ENCODE peak calls at places on chromosomes 1 and 21, in seven cellular contexts. G, N, I, C, U, V and D are unnamed samples.

GRCh38 chr1:36866168-36866814 is 168.0 kb downstream of the GRIK3 start:
- DNase-seq in V (no peak), I (no peak), N (no peak), G (no peak), U (no peak), C (no peak), D (no peak)

GRCh38 chr1:231923461-231924132 is 297.0 kb downstream of the DISC1 start:
- DNase-seq in G (no peak), N (no peak), V (no peak), U (no peak), I (no peak), C (no peak), D (no peak)

GRCh38 chr1:202189012-202189790 is 4.4 kb upstream of the LGR6 start:
- DNase-seq in I (peak; percentile 77), V (peak; percentile 88), N (peak; percentile 87), U (peak; percentile 89), C (peak; percentile 77), G (peak; percentile 84), D (no peak)

GRCh38 chr1:42849944-42850343 is 3.5 kb downstream of the ZNF691 start:
- DNase-seq in V (no peak), C (no peak), N (no peak), G (no peak), U (no peak), I (no peak), D (no peak)

GRCh38 chr1:246549665-246550064 is 16.4 kb downstream of the TFB2M start:
- DNase-seq in G (no peak), I (no peak), V (no peak), U (no peak), N (no peak), C (no peak), D (no peak)

GRCh38 chr1:202694354-202694753 is 15.9 kb downstream of the SYT2 start:
- DNase-seq in I (no peak), N (no peak), C (no peak), U (no peak), G (no peak), V (no peak), D (no peak)

GRCh38 chr1:164625004-164625617 is 66.1 kb downstream of the PBX1 start:
- DNase-seq in I (no peak), U (no peak), G (no peak), V (no peak), N (no peak), C (no peak), D (no peak)

GRCh38 chr1:31923905-31924304 is 14.3 kb downstream of the PTP4A2 start:
- DNase-seq in I (no peak), U (no peak), N (no peak), G (no peak), V (no peak), C (no peak), D (no peak)

GRCh38 chr1:246726881-246727280 is 2.7 kb downstream of the SCCPDH start:
- DNase-seq in I (no peak), N (no peak), U (no peak), V (no peak), C (no peak), G (no peak), D (no peak)

GRCh38 chr1:30916296-30916695 is 7.7 kb upstream of the SDC3 start:
- DNase-seq in G (no peak), C (no peak), I (peak; percentile 7), N (no peak), U (peak; percentile 9), V (no peak), D (no peak)

GRCh38 chr1:54835970-54836369 is 34.8 kb upstream of the TTC22 start:
- DNase-seq in G (no peak), N (no peak), V (no peak), U (no peak), I (no peak), C (no peak), D (no peak)

GRCh38 chr21:45161039-45161945 is 86.9 kb downstream of the ADARB1 start:
- DNase-seq in I (no peak), G (no peak), N (no peak), C (no peak), U (peak; percentile 37), V (no peak), D (no peak)

GRCh38 chr1:203076031-203076511 is 9.7 kb downstream of the MYOG start:
- DNase-seq in C (no peak), N (no peak), V (no peak), I (peak; percentile 18), U (peak; percentile 71), G (no peak), D (no peak)

GRCh38 chr1:108597041-108597440 is 37.1 kb downstream of the EEIG2 start:
- DNase-seq in V (no peak), U (no peak), I (no peak), N (no peak), C (no peak), G (no peak), D (no peak)

GRCh38 chr1:171919891-171920887 is 78.9 kb downstream of the DNM3 start:
- DNase-seq in U (no peak), N (no peak), I (no peak), C (no peak), V (no peak), G (no peak), D (no peak)

GRCh38 chr21:16587141-16587570 is 857.4 kb downstream of the USP25 start:
- DNase-seq in C (peak; percentile 87), U (peak; percentile 41), V (peak; percentile 77), I (peak; percentile 77), G (peak; percentile 52), N (peak; percentile 60), D (no peak)

GRCh38 chr1:66980745-66981367 is 56.1 kb downstream of the MIER1 start:
- DNase-seq in U (no peak), I (no peak), V (no peak), C (no peak), G (no peak), N (no peak), D (no peak)

GRCh38 chr1:215883004-215883403 is 315.9 kb downstream of the KCTD3 start:
- DNase-seq in N (no peak), V (no peak), U (no peak), I (no peak), G (no peak), C (no peak), D (no peak)

GRCh38 chr1:2811526-2811905 is 10.0 kb upstream of the TTC34 start:
- DNase-seq in I (no peak), C (no peak), V (no peak), U (no peak), N (no peak), G (no peak), D (no peak)
- H3K9me3 ChIP-seq in I (no peaks in the 10 kb centered on the region), C (no peaks in the 10 kb centered on the region), V (no peaks in the 10 kb centered on the region), U (peaks cover 85% of the 10 kb centered on the region), N (no peaks in the 10 kb centered on the region), G (peaks cover 4% of the 10 kb centered on the region), D (peaks cover 48% of the 10 kb centered on the region)

DNA sequence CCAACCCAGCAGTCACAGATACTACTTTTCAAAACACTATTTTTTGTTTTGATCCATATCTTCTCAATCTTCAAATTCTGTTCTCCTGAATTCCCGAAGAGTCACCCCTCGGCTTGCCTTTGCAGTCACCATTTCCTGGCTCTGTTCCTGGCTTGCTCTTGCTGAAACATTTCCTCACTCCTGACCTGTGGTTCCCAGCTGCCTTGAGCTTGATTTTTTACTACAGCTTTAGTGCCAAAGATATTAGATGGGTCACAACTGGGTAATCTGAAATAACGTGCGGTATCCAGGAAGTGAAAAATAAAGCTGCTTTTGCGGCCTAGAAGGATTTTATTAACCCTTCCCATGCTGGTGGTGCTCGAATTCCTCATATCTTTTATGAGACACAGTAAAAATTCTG is 318.8 kb downstream of the PCP4 start:
- DNase-seq in N (no peak), U (no peak), G (no peak), I (no peak), C (peak; percentile 28), V (no peak), D (no peak)
- H3K9me3 ChIP-seq in N (no peaks in the 10 kb centered on the region), U (no peaks in the 10 kb centered on the region), G (no peaks in the 10 kb centered on the region), I (no peaks in the 10 kb centered on the region), C (no peaks in the 10 kb centered on the region), V (no peaks in the 10 kb centered on the region), D (peaks cover 21% of the 10 kb centered on the region)

DNA sequence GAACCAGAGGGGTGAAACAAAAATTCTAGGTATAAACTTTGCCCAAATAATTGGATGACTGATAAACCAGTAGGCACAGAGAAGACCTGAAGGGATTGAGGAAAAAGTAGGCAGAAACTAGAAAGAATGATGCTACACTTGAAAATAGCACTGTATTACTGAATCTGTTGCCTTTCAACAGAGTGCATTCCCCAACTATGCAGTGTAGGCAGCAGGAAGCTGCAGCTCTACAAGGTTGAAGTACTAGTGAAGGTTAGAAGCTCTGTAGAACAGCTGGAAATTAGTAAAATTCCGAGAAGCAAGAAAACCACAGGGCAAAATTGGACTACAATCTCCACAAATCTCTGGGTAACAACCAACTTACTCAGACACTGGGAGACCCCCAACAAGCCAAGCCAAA is 27.4 kb downstream of the ZNF644 start:
- DNase-seq in G (no peak), U (no peak), N (no peak), C (no peak), V (no peak), I (no peak), D (no peak)
- H3K9me3 ChIP-seq in G (no peaks in the 10 kb centered on the region), U (peaks cover 11% of the 10 kb centered on the region), N (no peaks in the 10 kb centered on the region), C (peaks cover 6% of the 10 kb centered on the region), V (no peaks in the 10 kb centered on the region), I (no peaks in the 10 kb centered on the region), D (no peaks in the 10 kb centered on the region)

GRCh38 chr21:22764222-22764621 is 1766.0 kb downstream of the NCAM2 start:
- DNase-seq in V (no peak), G (no peak), N (no peak), C (no peak), U (no peak), I (no peak), D (no peak)
- H3K9me3 ChIP-seq in V (no peaks in the 10 kb centered on the region), G (no peaks in the 10 kb centered on the region), N (no peaks in the 10 kb centered on the region), C (no peaks in the 10 kb centered on the region), U (no peaks in the 10 kb centered on the region), I (no peaks in the 10 kb centered on the region), D (no peaks in the 10 kb centered on the region)

GRCh38 chr21:15365751-15366392 is 301.1 kb upstream of the NRIP1 start:
- DNase-seq in I (no peak), U (peak; percentile 60), C (no peak), N (no peak), V (no peak), G (no peak), D (no peak)
- H3K9me3 ChIP-seq in I (no peaks in the 10 kb centered on the region), U (no peaks in the 10 kb centered on the region), C (no peaks in the 10 kb centered on the region), N (no peaks in the 10 kb centered on the region), V (no peaks in the 10 kb centered on the region), G (no peaks in the 10 kb centered on the region), D (no peaks in the 10 kb centered on the region)

GRCh38 chr1:7984826-7985225 is 23.3 kb downstream of the PARK7 start:
- DNase-seq in G (no peak), I (no peak), V (no peak), U (no peak), C (no peak), N (no peak), D (no peak)
- H3K9me3 ChIP-seq in G (no peaks in the 10 kb centered on the region), I (no peaks in the 10 kb centered on the region), V (no peaks in the 10 kb centered on the region), U (no peaks in the 10 kb centered on the region), C (no peaks in the 10 kb centered on the region), N (no peaks in the 10 kb centered on the region), D (no peaks in the 10 kb centered on the region)

GRCh38 chr1:49906365-49906764 is 117.4 kb downstream of the AGBL4 start:
- DNase-seq in I (no peak), V (no peak), C (no peak), G (no peak), U (no peak), N (no peak), D (no peak)
- H3K9me3 ChIP-seq in I (no peaks in the 10 kb centered on the region), V (no peaks in the 10 kb centered on the region), C (no peaks in the 10 kb centered on the region), G (no peaks in the 10 kb centered on the region), U (peaks cover 66% of the 10 kb centered on the region), N (no peaks in the 10 kb centered on the region), D (peaks cover 4% of the 10 kb centered on the region)